ENCODE peak calls at places on chromosome 22, in five cellular contexts. D, Z, V, Q and F are unnamed samples.

GRCh38 chr22:45503816-45504702 is 1.4 kb downstream of the FBLN1 start:
- DNase-seq in D (no peak), V (no peak), Z (peak), Q (no peak), F (no peak)

GRCh38 chr22:47678667-47679287 is 916.3 kb downstream of the TBC1D22A start:
- DNase-seq in Q (no peak), Z (no peak), V (no peak), D (no peak), F (no peak)

GRCh38 chr22:38867496-38868285 is 4.3 kb downstream of the CBX6 start:
- DNase-seq in D (peak), Z (peak), V (no peak), Q (no peak), F (no peak)

GRCh38 chr22:46769191-46769675 is 6.8 kb downstream of the TBC1D22A start:
- DNase-seq in Q (no peak), Z (peak), D (no peak), V (no peak), F (no peak)

GRCh38 chr22:39264344-39265116 is 19.7 kb upstream of the PDGFB start:
- DNase-seq in Z (peak), D (peak), Q (no peak), V (no peak), F (no peak)

GRCh38 chr22:40128989-40129388 is 48.7 kb upstream of the TNRC6B start:
- DNase-seq in Q (no peak), V (no peak), Z (no peak), D (no peak), F (peak)

GRCh38 chr22:39478461-39478860 is 21.6 kb downstream of the MGAT3 start:
- DNase-seq in D (no peak), Q (peak), Z (no peak), V (peak), F (no peak)

GRCh38 chr22:38823076-38823475 is 20.8 kb downstream of the NPTXR start:
- DNase-seq in Q (no peak), Z (no peak), V (no peak), D (no peak), F (no peak)

GRCh38 chr22:18000441-18001039 is 23.8 kb downstream of the MICAL3 start:
- DNase-seq in D (no peak), Z (peak), V (peak), Q (no peak), F (no peak)

GRCh38 chr22:23831781-23832180 is 7.0 kb downstream of the DERL3 start:
- DNase-seq in Z (peak), Q (no peak), D (no peak), V (no peak), F (no peak)

GRCh38 chr22:39317084-39317755 is 2.2 kb downstream of the RPL3 start:
- DNase-seq in D (no peak), Z (no peak), Q (no peak), V (peak), F (no peak)

GRCh38 chr22:34429314-34429713 is 509.0 kb upstream of the LARGE1 start:
- DNase-seq in Z (no peak), V (peak), D (no peak), Q (no peak), F (peak)

GRCh38 chr22:27348634-27349033 is 452.9 kb downstream of the MN1 start:
- DNase-seq in Z (no peak), Q (peak), V (no peak), D (no peak), F (no peak)

GRCh38 chr22:21865041-21865440 is 2.4 kb downstream of the MAPK1 start:
- DNase-seq in Q (peak), V (peak), D (no peak), Z (peak), F (no peak)

GRCh38 chr22:27834364-27835185 is 33.0 kb upstream of the MN1 start:
- DNase-seq in D (no peak), Q (no peak), Z (no peak), V (no peak), F (no peak)

GRCh38 chr22:46244771-46245170 is 5.3 kb downstream of the CDPF1 start:
- DNase-seq in Q (no peak), V (no peak), Z (no peak), D (no peak), F (no peak)

GRCh38 chr22:27105142-27106025 is 448.0 kb downstream of the MIAT start:
- DNase-seq in D (peak), Q (peak), Z (peak), V (no peak), F (no peak)

GRCh38 chr22:40043086-40043485 is 48.3 kb downstream of the FAM83F start:
- DNase-seq in Q (peak), Z (no peak), V (peak), D (no peak), F (no peak)

GRCh38 chr22:19666663-19667593 is 47.4 kb upstream of the SEPTIN5 start:
- DNase-seq in V (no peak), Q (no peak), Z (no peak), D (peak), F (no peak)

GRCh38 chr22:23686416-23687024 is 4.3 kb upstream of the RGL4 start:
- DNase-seq in D (no peak), Z (peak), V (no peak), Q (no peak), F (no peak)

GRCh38 chr22:43910178-43910695 is 13.4 kb upstream of the PNPLA3 start:
- DNase-seq in Z (no peak), Q (peak), V (peak), D (no peak), F (no peak)

GRCh38 chr22:39958009-39958711 is 2.0 kb upstream of the TMA7B start:
- DNase-seq in Q (no peak), D (no peak), V (no peak), Z (no peak), F (no peak)

GRCh38 chr22:37201066-37201820 is 11.0 kb downstream of the SSTR3 start:
- DNase-seq in Q (no peak), Z (peak), V (no peak), D (no peak), F (no peak)

GRCh38 chr22:37198290-37199102 is 10.4 kb upstream of the C1QTNF6 start:
- DNase-seq in Q (peak), Z (peak), D (peak), V (peak), F (peak)

GRCh38 chr22:37199103-37199838 is 11.2 kb upstream of the C1QTNF6 start:
- DNase-seq in V (peak), D (peak), Z (peak), Q (peak), F (peak)

GRCh38 chr22:37197451-37198289 is 9.6 kb upstream of the C1QTNF6 start:
- DNase-seq in D (no peak), V (peak), Z (peak), Q (peak), F (no peak)

GRCh38 chr22:37199839-37200161 is 11.8 kb upstream of the C1QTNF6 start:
- DNase-seq in D (no peak), Z (no peak), Q (no peak), V (peak), F (no peak)
- H3K4me3 ChIP-seq in D (no peak), Z (no peak), Q (peak), V (peak), F (peak)

DNA sequence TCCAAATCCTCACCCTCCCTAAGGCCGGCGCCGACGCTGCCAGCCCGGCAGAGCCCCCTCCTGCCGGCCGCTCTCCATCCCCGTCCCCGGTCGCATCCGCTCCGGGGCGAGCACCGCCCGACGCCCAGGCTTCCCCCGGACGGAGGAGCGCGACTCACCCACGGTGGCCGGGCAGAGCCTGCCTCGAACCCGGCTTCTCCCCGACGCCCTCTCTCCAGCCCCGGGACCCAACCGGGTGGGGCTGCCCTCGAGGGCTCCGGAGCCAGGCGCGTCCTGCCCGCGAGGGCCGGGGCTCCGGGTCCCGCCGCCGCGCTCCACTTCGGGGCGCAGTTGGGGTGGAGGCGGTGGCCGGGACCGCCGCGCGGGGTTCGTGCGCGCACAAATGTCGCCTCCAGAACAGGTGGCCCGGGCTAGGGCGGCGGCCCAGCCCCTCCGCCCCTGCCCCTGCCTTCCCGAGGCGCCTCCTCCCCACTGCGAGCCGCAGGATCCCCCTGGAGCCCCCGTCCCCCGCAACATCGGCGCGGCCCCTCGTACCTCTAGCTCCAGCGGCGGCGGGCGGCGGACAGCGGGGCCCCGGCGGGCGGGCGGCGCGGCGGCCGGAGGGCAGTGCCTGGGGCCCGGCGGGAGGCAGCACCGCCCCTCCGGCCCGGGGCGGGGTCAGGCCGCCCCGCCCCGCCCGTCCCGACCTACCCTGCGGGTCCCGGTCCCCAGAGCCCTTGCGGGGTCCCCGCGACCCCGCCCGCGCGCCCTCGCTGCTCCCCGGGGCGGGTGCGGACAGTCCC is at the start of gene A4GALT:
- DNase-seq in D (no peak), Q (no peak), Z (no peak), V (no peak), F (no peak)
- H3K4me3 ChIP-seq in D (peak), Q (peak), Z (peak), V (peak), F (no peak)

GRCh38 chr22:35972559-35972958 is 56.1 kb downstream of the RBFOX2 start:
- DNase-seq in Z (no peak), D (no peak), Q (no peak), V (peak), F (no peak)
- H3K4me3 ChIP-seq in Z (no peak), D (no peak), Q (no peak), V (no peak), F (no peak)

DNA sequence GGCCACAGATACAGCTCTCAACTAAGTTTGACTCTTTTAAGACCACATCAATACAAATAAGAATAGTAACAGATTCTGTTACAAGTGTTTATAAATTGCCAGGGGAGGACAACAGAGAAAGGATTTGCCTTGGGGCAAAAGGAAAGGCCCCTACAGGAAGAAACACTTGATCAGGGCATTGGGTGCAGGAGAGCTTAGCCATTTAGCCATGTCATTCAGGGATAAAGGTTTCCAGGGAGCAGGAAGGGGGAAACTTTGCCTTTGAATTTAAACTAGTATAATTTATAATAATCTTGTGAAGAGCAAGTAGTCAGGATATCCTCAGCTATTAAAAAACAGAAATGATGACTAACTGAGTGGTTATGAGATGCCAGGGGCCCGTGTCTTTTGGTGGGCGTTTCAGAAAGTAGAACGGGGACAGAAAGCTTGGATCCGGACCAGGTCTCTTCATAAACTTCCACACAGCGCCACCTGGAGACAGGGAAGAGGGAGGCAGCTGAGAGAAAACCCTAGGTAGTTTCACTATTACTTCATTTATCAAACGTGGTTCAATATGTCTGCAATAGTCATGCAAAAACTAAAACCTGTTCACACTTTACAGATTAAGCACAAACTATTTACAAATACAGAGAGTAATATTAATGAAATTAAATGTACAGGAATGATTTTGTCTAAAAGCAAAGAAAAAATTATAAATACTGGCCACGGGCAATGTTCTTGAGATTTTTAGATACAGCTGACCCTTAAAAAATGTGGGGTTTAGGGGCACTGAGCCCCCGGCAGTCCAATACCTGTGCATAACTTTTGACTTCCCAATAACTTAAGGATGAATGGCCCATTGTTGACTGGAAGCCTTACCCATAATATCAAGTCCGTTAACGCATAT is 11.0 kb upstream of the SLC5A4 start:
- DNase-seq in D (peak), Q (peak), Z (peak), V (peak), F (peak)
- H3K4me3 ChIP-seq in D (no peak), Q (no peak), Z (no peak), V (no peak), F (no peak)

GRCh38 chr22:29315286-29316195 is at the start of gene RASL10A:
- DNase-seq in D (no peak), Q (peak), Z (peak), V (no peak), F (no peak)
- H3K4me3 ChIP-seq in D (peak), Q (no peak), Z (peak), V (peak), F (no peak)

GRCh38 chr22:49693416-49693815 is 134.3 kb downstream of the BRD1 start:
- DNase-seq in Q (no peak), Z (no peak), V (no peak), D (peak), F (no peak)
- H3K4me3 ChIP-seq in Q (no peak), Z (no peak), V (no peak), D (no peak), F (no peak)